ENCODE peak calls at places on chromosomes 13 and 19, in ten cellular contexts. L is tibial nerve, C is ovary, M is right lobe of liver, B is transverse colon, W is esophagus squamous epithelium, E is breast epithelium, A is heart left ventricle, X is gastrocnemius medialis, O is Peyer's patch. U is an unnamed sample.

GRCh38 chr19:38317104-38317612 is 1.4 kb upstream of the YIF1B start:
- DNase-seq in L (no peak), C (no peak), M (no peak), B (no peak), W (no peak), E (no peak), A (no peak), X (no peak), O (no peak), U (no peak)

GRCh38 chr19:3135961-3136683 is at the start of gene GNA15:
- DNase-seq in L (no peak), C (peak; percentile 37), M (no peak), B (peak; percentile 62), W (no peak), E (peak; percentile 70), A (no peak), X (no peak), O (no peak), U (no peak)

GRCh38 chr13:24038405-24038804 is 122.1 kb upstream of the SPATA13 start:
- DNase-seq in L (no peak), C (no peak), M (no peak), B (no peak), W (no peak), E (no peak), A (no peak), X (no peak), O (no peak), U (no peak)

GRCh38 chr19:3184847-3185481 is 766 bp upstream of the NCLN start:
- DNase-seq in L (peak; percentile 51), C (peak; percentile 80), M (peak; percentile 70), B (peak; percentile 73), W (peak; percentile 60), E (no peak), A (no peak), X (peak; percentile 63), O (no peak), U (peak; percentile 67)

GRCh38 chr13:27242642-27243185 is 8.6 kb upstream of the RPL21 start:
- DNase-seq in L (no peak), C (no peak), M (no peak), B (no peak), W (no peak), E (no peak), A (no peak), X (no peak), O (no peak), U (no peak)

GRCh38 chr13:91369432-91369831 is 21.9 kb downstream of the MIR17HG start:
- DNase-seq in L (no peak), C (no peak), M (no peak), B (no peak), W (no peak), E (no peak), A (no peak), X (no peak), O (no peak), U (no peak)

GRCh38 chr13:38537026-38537425 is 149.9 kb upstream of the FREM2 start:
- DNase-seq in L (no peak), C (no peak), M (no peak), B (no peak), W (no peak), E (no peak), A (no peak), X (no peak), O (no peak), U (no peak)

GRCh38 chr13:44865722-44866484 is 123.4 kb downstream of the NUFIP1 start:
- DNase-seq in L (no peak), C (no peak), M (no peak), B (no peak), W (no peak), E (no peak), A (no peak), X (no peak), O (no peak), U (no peak)

GRCh38 chr19:30848626-30849322 is 476.6 kb downstream of the ZNF536 start:
- DNase-seq in L (no peak), C (no peak), M (no peak), B (no peak), W (no peak), E (no peak), A (no peak), X (no peak), O (no peak), U (no peak)

GRCh38 chr13:32056316-32056715 is 24.7 kb downstream of the FRY start:
- DNase-seq in L (no peak), C (no peak), M (no peak), B (peak; percentile 35), W (no peak), E (no peak), A (no peak), X (no peak), O (no peak), U (no peak)

GRCh38 chr19:40601061-40601973 is at the start of gene LTBP4:
- DNase-seq in L (no peak), C (peak; percentile 88), M (no peak), B (peak; percentile 70), W (no peak), E (no peak), A (peak; percentile 81), X (no peak), O (peak; percentile 69), U (peak; percentile 28)
- TF ChIP-seq POLR2A in L (peak; percentile 60), C (peak; percentile 41), M (no peak), B (no peak), W (peak; percentile 46), E (no peak), A (no peak), X (no peak), O (no peak), U (no peak)

GRCh38 chr19:41570179-41570578 is 5.8 kb upstream of the CEACAM21 start:
- DNase-seq in L (no peak), C (no peak), M (no peak), B (no peak), W (no peak), E (no peak), A (no peak), X (no peak), O (no peak), U (no peak)
- H3K27me3 ChIP-seq in L (no peaks in the 10 kb centered on the region), C (no peaks in the 10 kb centered on the region), M (peaks cover 1% of the 10 kb centered on the region), B (peaks cover 69% of the 10 kb centered on the region), W (peaks cover 4% of the 10 kb centered on the region), E (no peaks in the 10 kb centered on the region), A (peaks cover 34% of the 10 kb centered on the region), X (peaks cover 2% of the 10 kb centered on the region), O (no peaks in the 10 kb centered on the region), U (peaks cover 11% of the 10 kb centered on the region)

GRCh38 chr19:12871681-12872080 is 9.6 kb downstream of the DNASE2 start:
- DNase-seq in L (no peak), C (no peak), M (no peak), B (no peak), W (no peak), E (no peak), A (no peak), X (no peak), O (no peak), U (no peak)

GRCh38 chr19:12873891-12874745 is 7.1 kb downstream of the DNASE2 start:
- DNase-seq in L (no peak), C (peak; percentile 50), M (no peak), B (no peak), W (no peak), E (no peak), A (no peak), X (no peak), O (no peak), U (no peak)

GRCh38 chr19:12872255-12872654 is 9.0 kb downstream of the DNASE2 start:
- DNase-seq in L (no peak), C (no peak), M (no peak), B (no peak), W (no peak), E (no peak), A (no peak), X (no peak), O (no peak), U (no peak)

GRCh38 chr19:12875086-12875485 is 6.2 kb downstream of the DNASE2 start:
- DNase-seq in L (no peak), C (no peak), M (no peak), B (no peak), W (no peak), E (no peak), A (no peak), X (no peak), O (no peak), U (no peak)

GRCh38 chr19:12872941-12873890 is 8.0 kb downstream of the DNASE2 start:
- DNase-seq in L (no peak), C (peak; percentile 91), M (peak; percentile 69), B (peak; percentile 66), W (no peak), E (no peak), A (no peak), X (no peak), O (no peak), U (peak; percentile 85)
- TF ChIP-seq CTCF in L (no peak), C (no peak), M (no peak), B (no peak), W (no peak), E (no peak), A (no peak), X (no peak), O (no peak), U (no peak)

DNA sequence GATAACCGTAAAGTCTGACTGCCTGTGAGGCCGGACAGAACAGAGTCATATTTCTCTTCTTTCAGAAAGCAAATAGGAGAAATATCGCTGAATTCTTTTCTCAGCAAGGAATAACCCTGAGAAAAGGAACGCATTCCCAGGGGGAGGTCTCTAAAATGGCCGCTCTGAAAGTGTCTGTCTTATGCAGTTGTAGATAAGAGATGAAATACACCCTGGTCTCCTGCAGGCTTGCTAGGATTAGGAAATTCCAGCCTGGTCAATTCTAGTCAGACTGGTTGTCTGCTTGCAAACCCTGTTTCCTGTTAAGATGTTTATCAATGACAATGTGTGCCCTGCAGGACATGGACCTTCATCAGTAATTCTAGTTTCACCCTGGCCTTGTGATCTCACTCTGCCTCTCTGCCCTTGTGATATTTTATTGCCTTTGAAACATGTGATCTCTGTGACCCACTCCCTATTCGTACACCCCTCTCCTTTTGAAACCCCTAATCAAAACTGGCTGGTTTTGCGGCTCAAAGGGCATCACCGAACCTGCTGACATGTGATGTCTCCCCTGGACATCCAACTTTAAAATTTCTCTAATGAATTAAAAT is 934.8 kb upstream of the SPRY2 start:
- DNase-seq in L (no peak), C (no peak), M (no peak), B (no peak), W (no peak), E (no peak), A (no peak), X (no peak), O (no peak), U (no peak)
- TF ChIP-seq POLR2A in L (no peak), C (no peak), M (no peak), B (no peak), W (no peak), E (no peak), A (no peak), X (no peak), O (no peak), U (no peak)

DNA sequence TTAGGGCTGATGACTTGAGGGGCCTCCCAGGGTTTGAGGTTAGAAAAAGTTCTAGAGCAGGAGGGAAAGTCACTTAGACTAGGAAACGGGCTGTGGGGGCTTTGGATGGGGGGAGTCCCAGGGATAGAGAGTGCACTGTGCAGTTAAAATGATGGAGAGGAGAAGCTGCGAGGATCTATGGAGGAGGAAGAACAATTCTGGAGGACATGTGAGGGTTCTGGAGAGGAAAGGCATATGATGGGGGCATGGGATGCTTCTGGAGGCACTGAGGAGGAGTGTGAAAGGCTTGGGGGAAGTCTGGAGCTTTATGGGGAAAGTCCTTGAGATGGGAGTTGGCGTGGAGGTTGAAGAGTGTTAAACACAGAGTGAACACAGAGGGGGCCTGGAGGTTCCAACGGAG is 2.2 kb downstream of the KCNC3 start:
- DNase-seq in L (no peak), C (no peak), M (no peak), B (no peak), W (no peak), E (no peak), A (no peak), X (no peak), O (no peak), U (no peak)
- H3K27me3 ChIP-seq in L (no peaks in the 10 kb centered on the region), C (no peaks in the 10 kb centered on the region), M (no peaks in the 10 kb centered on the region), B (peaks cover 58% of the 10 kb centered on the region), W (peaks cover 19% of the 10 kb centered on the region), E (peaks cover 3% of the 10 kb centered on the region), A (peaks cover 14% of the 10 kb centered on the region), X (peaks cover 18% of the 10 kb centered on the region), O (no peaks in the 10 kb centered on the region), U (no peaks in the 10 kb centered on the region)

U was measured in body of pancreas.